ENCODE peak calls at places on chromosomes 16 and 17, in ten cellular contexts. H is AG04450; E is Jurkat, Clone E6-1; M is upper lobe of right lung; K is fibroblast of pulmonary artery; W is tibial artery; J is body of pancreas; D is H7; V is ovary; Q is astrocyte of the cerebellum. Z is an unnamed sample.

GRCh38 chr17:43528319-43528987 is 17.7 kb downstream of the ETV4 start:
- DNase-seq in M (peak), E (no peak), D (no peak), Q (no peak), K (no peak), V (no peak), H (no peak), W (no peak), J (peak), Z (no peak)

GRCh38 chr17:82926716-82927115 is 86.9 kb upstream of the ZNF750 start:
- DNase-seq in Q (no peak), V (no peak), J (no peak), D (no peak), K (no peak), H (no peak), M (no peak), E (no peak), W (no peak), Z (no peak)

GRCh38 chr17:58279736-58280479 is 827 bp downstream of the MPO start:
- DNase-seq in W (no peak), Q (no peak), D (no peak), K (no peak), H (no peak), E (no peak), J (no peak), V (no peak), M (peak), Z (no peak)

GRCh38 chr16:11016524-11016988 is 72.2 kb downstream of the CLEC16A start:
- DNase-seq in V (no peak), Q (no peak), K (no peak), M (no peak), D (no peak), E (no peak), J (no peak), W (no peak), H (no peak), Z (no peak)

GRCh38 chr16:8959921-8960787 is 3.6 kb downstream of the USP7 start:
- DNase-seq in Q (no peak), E (no peak), K (no peak), H (no peak), J (no peak), M (no peak), W (no peak), D (peak), V (no peak), Z (no peak)

GRCh38 chr16:70695351-70696070 is 9.7 kb upstream of the MTSS2 start:
- DNase-seq in V (no peak), K (no peak), D (peak), H (no peak), E (peak), M (peak), Q (no peak), J (no peak), W (no peak), Z (no peak)

GRCh38 chr16:67917852-67918236 is 13.8 kb downstream of the CTRL start:
- DNase-seq in K (peak), M (no peak), J (no peak), Q (no peak), W (no peak), V (no peak), E (no peak), D (no peak), H (no peak), Z (no peak)

GRCh38 chr17:13542612-13543011 is 59.1 kb downstream of the HS3ST3A1 start:
- DNase-seq in Q (no peak), M (no peak), E (no peak), J (no peak), D (no peak), H (no peak), K (no peak), V (no peak), W (no peak), Z (no peak)

GRCh38 chr17:73711184-73711583 is 66.9 kb upstream of the SDK2 start:
- DNase-seq in M (no peak), W (no peak), H (no peak), D (no peak), K (no peak), V (no peak), J (no peak), Q (no peak), E (no peak), Z (no peak)

GRCh38 chr16:57618306-57619132 is 9.9 kb upstream of the ADGRG1 start:
- DNase-seq in J (peak), K (no peak), V (no peak), W (no peak), D (peak), Q (no peak), E (no peak), H (no peak), M (peak), Z (no peak)

GRCh38 chr16:57541754-57542435 is 548 bp upstream of the ADGRG5 start:
- DNase-seq in J (no peak), D (peak), E (no peak), H (no peak), Q (no peak), K (no peak), W (no peak), M (no peak), V (peak), Z (no peak)

GRCh38 chr16:11612110-11612981 is 25.6 kb upstream of the LITAF start:
- DNase-seq in E (no peak), D (peak), V (no peak), Q (peak), H (no peak), M (peak), J (peak), K (no peak), W (no peak), Z (no peak)

GRCh38 chr16:31131416-31131815 is 4.1 kb downstream of the PRSS8 start:
- DNase-seq in D (no peak), Q (no peak), E (no peak), H (no peak), J (no peak), K (no peak), M (peak), W (no peak), V (no peak), Z (no peak)

GRCh38 chr16:86508028-86508946 is 2.0 kb upstream of the FOXF1 start:
- DNase-seq in E (no peak), V (no peak), H (no peak), J (no peak), Q (no peak), D (peak), K (peak), M (no peak), W (no peak), Z (no peak)

GRCh38 chr16:58280846-58281301 is 14.0 kb downstream of the PRSS54 start:
- DNase-seq in W (no peak), V (no peak), M (no peak), J (no peak), K (no peak), D (no peak), E (peak), Q (peak), H (no peak), Z (no peak)

GRCh38 chr16:30526137-30526822 is at the start of gene ZNF768:
- DNase-seq in E (no peak), J (peak), W (no peak), K (peak), M (peak), Q (no peak), H (no peak), V (peak), D (peak), Z (no peak)

GRCh38 chr17:5758651-5759050 is 174.3 kb upstream of the NLRP1 start:
- DNase-seq in D (peak), M (no peak), K (peak), W (no peak), V (no peak), J (no peak), E (peak), Q (no peak), H (no peak), Z (no peak)

GRCh38 chr16:85354623-85355514 is 242.6 kb upstream of the CIBAR2 start:
- DNase-seq in E (no peak), K (peak), W (no peak), J (no peak), Q (peak), M (peak), D (no peak), V (no peak), H (peak), Z (peak)

GRCh38 chr17:40130352-40131042 is 8.7 kb downstream of the MSL1 start:
- DNase-seq in E (no peak), W (peak), D (no peak), Q (no peak), K (peak), H (no peak), V (no peak), J (no peak), M (no peak), Z (no peak)

GRCh38 chr17:81339180-81339501 is 44.0 kb upstream of the SLC38A10 start:
- DNase-seq in H (no peak), Q (no peak), D (peak), E (no peak), W (no peak), M (no peak), J (no peak), V (peak), K (no peak), Z (no peak)

GRCh38 chr17:79541451-79541850 is 69.4 kb downstream of the RBFOX3 start:
- DNase-seq in D (no peak), E (no peak), H (no peak), Q (no peak), W (no peak), K (no peak), V (no peak), J (no peak), M (no peak), Z (no peak)

GRCh38 chr17:31095239-31096105 is 695 bp downstream of the NF1 start:
- DNase-seq in M (peak), W (peak), Q (no peak), D (peak), E (peak), K (peak), H (no peak), V (peak), J (peak), Z (no peak)

GRCh38 chr17:1000597-1001490 is 3.9 kb downstream of the TIMM22 start:
- DNase-seq in K (peak), D (no peak), M (no peak), E (no peak), H (no peak), V (no peak), J (peak), W (peak), Q (no peak), Z (no peak)

GRCh38 chr16:86048882-86049585 is 150.1 kb downstream of the IRF8 start:
- DNase-seq in J (no peak), K (no peak), Q (no peak), H (no peak), V (no peak), E (no peak), M (peak), D (peak), W (no peak), Z (no peak)

GRCh38 chr17:38454528-38454927 is 26.3 kb downstream of the ARHGAP23 start:
- DNase-seq in V (peak), K (peak), Q (peak), H (no peak), E (no peak), D (peak), M (peak), J (peak), W (peak), Z (no peak)

GRCh38 chr16:15970743-15971434 is 21.5 kb downstream of the ABCC1 start:
- DNase-seq in J (no peak), W (no peak), H (no peak), M (no peak), K (no peak), E (no peak), D (no peak), Q (no peak), V (no peak), Z (no peak)

DNA sequence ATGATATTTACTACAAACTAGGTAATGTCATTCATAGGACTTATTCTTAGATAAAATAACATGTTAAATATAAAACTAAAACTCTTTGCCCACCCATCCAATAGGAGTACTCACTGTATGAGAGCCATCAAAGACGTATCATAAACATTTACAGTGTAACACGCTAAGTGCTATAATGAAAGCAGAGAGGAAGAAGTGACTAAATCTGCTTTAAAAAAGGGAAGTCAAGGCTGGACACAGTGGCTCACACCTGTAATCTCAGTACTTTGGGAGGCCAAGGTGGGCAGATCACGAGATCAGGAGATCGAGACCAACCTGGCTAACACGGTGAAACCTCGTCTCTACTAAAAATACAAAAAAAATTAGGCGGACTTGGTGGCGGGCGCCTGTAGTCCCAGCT is 32.4 kb downstream of the SPAG9 start:
- DNase-seq in W (no peak), Q (no peak), K (no peak), D (no peak), H (no peak), E (no peak), J (no peak), M (no peak), V (no peak), Z (no peak)
- H3K4me3 ChIP-seq in W (no peak), Q (no peak), K (no peak), D (no peak), H (no peak), E (no peak), J (no peak), M (no peak), V (no peak), Z (no peak)

DNA sequence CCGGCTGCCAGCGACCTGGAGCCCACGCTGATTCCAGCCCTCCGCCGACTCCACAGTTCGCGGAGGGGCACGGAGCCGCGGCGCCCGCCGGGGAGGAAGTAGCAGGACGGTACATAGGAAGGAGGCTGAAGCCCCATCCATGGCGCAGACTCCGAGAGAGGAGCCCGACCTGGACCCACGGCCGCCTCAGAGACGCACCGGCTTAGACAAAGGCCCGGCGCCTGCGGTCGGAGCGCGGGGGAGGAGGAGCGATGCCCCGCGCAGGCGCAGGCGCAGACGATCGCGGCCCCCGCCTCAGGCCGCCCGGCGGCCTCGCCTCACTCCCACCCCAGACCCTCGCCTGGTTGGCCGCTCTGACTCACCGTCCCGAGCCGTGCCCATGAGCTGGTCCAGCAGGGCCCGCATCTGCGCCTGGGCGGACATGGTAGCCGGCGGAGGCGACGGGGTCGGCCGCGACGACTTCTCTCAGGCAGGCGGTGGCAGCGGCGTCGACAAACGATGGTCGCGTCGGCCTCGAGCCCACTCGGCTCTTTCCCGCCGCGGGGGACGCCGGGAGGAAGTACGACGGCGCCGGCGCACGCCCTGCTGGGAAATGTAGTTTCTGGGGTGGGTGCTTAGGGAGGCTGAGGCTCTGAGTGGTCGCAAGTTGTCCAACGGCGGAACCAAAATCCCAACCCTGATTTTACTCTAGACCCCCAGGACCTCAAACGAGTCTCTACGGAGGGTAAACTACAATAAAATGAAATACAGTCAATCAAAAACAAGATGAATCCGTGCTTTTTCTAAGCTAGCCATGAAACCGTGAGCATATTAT is at the start of gene LUC7L:
- DNase-seq in J (peak), W (peak), M (peak), H (peak), Q (peak), K (peak), D (peak), V (peak), E (peak), Z (peak)
- H3K4me3 ChIP-seq in J (peak), W (peak), M (peak), H (peak), Q (peak), K (peak), D (peak), V (peak), E (peak), Z (peak)

GRCh38 chr16:88531346-88531745 is 38.9 kb upstream of the ZC3H18 start:
- DNase-seq in H (no peak), W (no peak), Q (no peak), K (no peak), M (no peak), D (no peak), J (no peak), V (no peak), E (no peak), Z (no peak)

GRCh38 chr16:88533945-88534641 is 36.1 kb upstream of the ZC3H18 start:
- DNase-seq in M (peak), H (no peak), E (peak), Q (no peak), K (peak), J (peak), V (peak), W (peak), D (peak), Z (no peak)

GRCh38 chr16:88531931-88532433 is 38.2 kb upstream of the ZC3H18 start:
- DNase-seq in H (no peak), D (no peak), J (no peak), K (no peak), E (no peak), M (no peak), Q (no peak), V (peak), W (no peak), Z (no peak)

GRCh38 chr16:88533381-88533831 is 36.8 kb upstream of the ZC3H18 start:
- DNase-seq in D (no peak), K (no peak), E (no peak), H (peak), W (no peak), J (peak), Q (no peak), M (no peak), V (peak), Z (no peak)

DNA sequence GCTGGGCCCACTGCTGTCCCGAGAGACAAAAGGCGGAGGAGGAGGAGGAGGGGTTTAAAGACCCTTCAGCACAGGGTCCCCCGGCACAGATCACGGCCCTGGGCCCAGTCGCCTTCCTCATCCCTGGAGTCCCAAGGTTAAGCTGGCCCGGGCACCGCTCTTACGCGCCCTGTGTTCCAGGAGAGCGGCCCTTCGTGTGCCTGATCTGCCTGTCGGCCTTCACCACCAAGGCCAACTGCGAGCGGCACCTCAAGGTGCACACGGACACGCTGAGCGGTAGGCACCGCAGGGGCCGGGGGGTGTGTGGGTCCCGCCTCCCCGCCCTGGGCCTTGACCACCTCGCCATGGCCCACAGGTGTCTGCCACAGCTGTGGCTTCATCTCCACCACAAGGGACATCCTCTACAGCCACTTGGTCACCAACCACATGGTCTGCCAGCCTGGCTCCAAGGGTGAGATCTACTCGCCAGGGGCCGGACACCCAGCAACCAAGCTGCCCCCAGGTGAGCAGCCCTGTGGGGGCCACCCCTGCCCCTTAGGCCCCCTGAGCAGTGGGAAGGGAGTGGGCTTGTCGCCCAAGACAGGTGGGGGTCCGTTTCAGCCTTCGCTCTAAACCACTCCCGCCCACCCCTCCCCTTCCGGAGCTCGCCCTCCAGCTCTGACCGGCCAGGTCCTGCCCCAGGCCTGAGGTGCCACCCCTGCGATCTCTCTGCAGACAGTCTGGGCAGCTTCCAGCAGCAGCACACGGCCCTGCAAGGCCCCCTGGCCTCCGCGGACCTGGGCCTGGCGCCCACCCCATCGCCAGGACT is 37.6 kb upstream of the ZC3H18 start:
- DNase-seq in K (no peak), D (no peak), J (peak), V (peak), E (no peak), W (no peak), M (no peak), Q (no peak), H (no peak), Z (no peak)
- H3K4me3 ChIP-seq in K (no peak), D (peak), J (no peak), V (peak), E (no peak), W (peak), M (peak), Q (peak), H (no peak), Z (no peak)

GRCh38 chr16:2156849-2157224 is 1.3 kb downstream of the TRAF7 start:
- DNase-seq in D (no peak), W (no peak), Q (no peak), K (no peak), E (no peak), V (no peak), H (no peak), M (no peak), J (no peak), Z (no peak)
- H3K4me3 ChIP-seq in D (peak), W (peak), Q (peak), K (peak), E (peak), V (peak), H (peak), M (peak), J (no peak), Z (peak)

GRCh38 chr17:68763551-68763950 is 162.4 kb upstream of the FAM20A start:
- DNase-seq in Q (no peak), E (no peak), J (no peak), W (no peak), M (no peak), V (no peak), H (no peak), K (no peak), D (no peak), Z (no peak)

GRCh38 chr17:68762911-68763310 is 161.7 kb upstream of the FAM20A start:
- DNase-seq in K (no peak), D (no peak), W (no peak), H (no peak), M (no peak), Q (no peak), E (no peak), J (no peak), V (no peak), Z (no peak)

GRCh38 chr17:68760141-68760475 is 158.9 kb upstream of the FAM20A start:
- DNase-seq in J (no peak), W (no peak), M (no peak), D (no peak), K (no peak), V (no peak), H (no peak), Q (no peak), E (no peak), Z (no peak)

GRCh38 chr17:68759343-68760140 is 158.4 kb upstream of the FAM20A start:
- DNase-seq in Q (peak), K (peak), E (peak), J (peak), D (peak), M (peak), H (peak), W (peak), V (peak), Z (peak)

GRCh38 chr17:68759002-68759342 is 157.8 kb upstream of the FAM20A start:
- DNase-seq in Q (no peak), D (no peak), E (no peak), H (no peak), K (no peak), J (no peak), V (no peak), W (no peak), M (no peak), Z (no peak)
- H3K4me3 ChIP-seq in Q (no peak), D (no peak), E (no peak), H (no peak), K (no peak), J (no peak), V (no peak), W (no peak), M (no peak), Z (no peak)